ENCODE peak calls at places on chromosomes 1 and 21, in nine cellular contexts. H is right lobe of liver; N is neural crest cell; K is effector memory CD4-positive, alpha-beta T cell; B is substantia nigra; D is GM18507; C is NCI-H1930; M is OCI-M1; S is NCI-H345. E is an unnamed sample.

GRCh38 chr1:6922096-6922931 is 137.1 kb downstream of the CAMTA1 start:
- DNase-seq in S (peak), B (peak), D (no peak), M (no peak), K (no peak), H (no peak), C (no peak), N (no peak), E (no peak)

GRCh38 chr1:192109576-192109975 is 48.7 kb upstream of the RGS18 start:
- DNase-seq in K (no peak), N (no peak), C (no peak), M (no peak), B (no peak), D (no peak), H (no peak), S (no peak), E (no peak)

GRCh38 chr21:46567348-46567747 is 37.5 kb downstream of the S100B start:
- DNase-seq in K (no peak), N (no peak), C (no peak), S (no peak), M (no peak), H (peak), B (no peak), D (no peak), E (no peak)

GRCh38 chr1:51564124-51564523 is 45.1 kb upstream of the EPS15 start:
- DNase-seq in D (no peak), K (no peak), N (no peak), S (no peak), H (no peak), M (peak), C (no peak), B (no peak), E (no peak)

GRCh38 chr1:165434264-165434663 is 10.7 kb downstream of the RXRG start:
- DNase-seq in N (no peak), C (no peak), M (no peak), K (no peak), B (no peak), S (peak), H (no peak), D (no peak), E (no peak)

GRCh38 chr1:181033799-181034391 is at the start of gene MR1:
- DNase-seq in K (peak), C (no peak), M (peak), H (no peak), B (no peak), D (peak), N (no peak), S (peak), E (no peak)

GRCh38 chr1:21620011-21620410 is 49.1 kb downstream of the RAP1GAP start:
- DNase-seq in S (no peak), N (no peak), M (no peak), C (no peak), H (no peak), D (no peak), K (no peak), B (no peak), E (no peak)

GRCh38 chr1:212655668-212656440 is 43.8 kb downstream of the BATF3 start:
- DNase-seq in C (no peak), D (no peak), H (no peak), B (no peak), M (no peak), K (no peak), S (no peak), N (no peak), E (no peak)

GRCh38 chr1:226662704-226663326 is 76.3 kb downstream of the ITPKB start:
- DNase-seq in K (peak), S (no peak), D (peak), B (peak), H (peak), C (no peak), N (no peak), M (peak), E (no peak)